ENCODE peak calls at places on chromosomes 3 and 15, in four cellular contexts. J is left lung, P is mammary epithelial cell, A is psoas muscle. Y is an unnamed sample. For H3K27me3, the result is how much of the 10 kb centered on the place peaks cover.

GRCh38 chr3:156781310-156782230 is 44.6 kb upstream of the LEKR1 start:
- DNase-seq in P (peak), A (no peak), J (no peak), Y (no peak)

GRCh38 chr15:83692820-83693581 is 39.1 kb downstream of the ADAMTSL3 start:
- DNase-seq in A (no peak), J (no peak), P (no peak), Y (no peak)

GRCh38 chr3:42734263-42734860 is 31.8 kb upstream of the HHATL start:
- DNase-seq in A (no peak), P (no peak), J (peak), Y (no peak)

GRCh38 chr3:22159004-22159695 is 408.1 kb upstream of the ZNF385D start:
- DNase-seq in J (no peak), A (no peak), P (peak), Y (no peak)

GRCh38 chr3:61443886-61444285 is 117.5 kb upstream of the PTPRG start:
- DNase-seq in P (no peak), J (no peak), A (no peak), Y (no peak)

GRCh38 chr15:23401627-23402026 is 45.4 kb downstream of the GOLGA6L2 start:
- DNase-seq in J (no peak), P (no peak), A (no peak), Y (no peak)

GRCh38 chr3:153290278-153291015 is 128.4 kb downstream of the RAP2B start:
- DNase-seq in P (peak), J (no peak), A (no peak), Y (no peak)

GRCh38 chr3:61114316-61114953 is 136.8 kb downstream of the FHIT start:
- DNase-seq in J (no peak), A (no peak), P (no peak), Y (no peak)

GRCh38 chr3:23607184-23607847 is 198.4 kb upstream of the UBE2E1 start:
- DNase-seq in J (no peak), A (no peak), P (no peak), Y (no peak)

GRCh38 chr3:171526146-171526545 is 65.9 kb upstream of the TNIK start:
- DNase-seq in P (no peak), A (no peak), J (no peak), Y (no peak)

GRCh38 chr3:149703474-149703873 is 45.6 kb upstream of the WWTR1 start:
- DNase-seq in J (no peak), A (peak), P (no peak), Y (no peak)

GRCh38 chr15:86654501-86654900 is 574.8 kb downstream of the AGBL1 start:
- DNase-seq in P (no peak), J (no peak), A (no peak), Y (no peak)

GRCh38 chr3:18301781-18302180 is 123.4 kb downstream of the SATB1 start:
- DNase-seq in J (no peak), P (peak), A (no peak), Y (no peak)

GRCh38 chr3:41881233-41881821 is 80.6 kb downstream of the ULK4 start:
- DNase-seq in A (no peak), J (no peak), P (peak), Y (no peak)

GRCh38 chr3:183279371-183279770 is 26.3 kb downstream of the B3GNT5 start:
- DNase-seq in P (no peak), J (no peak), A (no peak), Y (peak)

GRCh38 chr15:95368211-95368610 is 962.3 kb upstream of the NR2F2 start:
- DNase-seq in J (no peak), P (no peak), A (no peak), Y (no peak)

GRCh38 chr3:151709847-151710246 is 23.9 kb upstream of the AADACL2 start:
- DNase-seq in P (no peak), A (no peak), J (no peak), Y (no peak)

GRCh38 chr15:100029868-100030479 is 296.7 kb upstream of the LYSMD4 start:
- DNase-seq in J (no peak), A (no peak), P (no peak), Y (no peak)

GRCh38 chr15:69568621-69569020 is 116.0 kb downstream of the RPLP1 start:
- DNase-seq in P (peak), J (no peak), A (no peak), Y (no peak)

DNA sequence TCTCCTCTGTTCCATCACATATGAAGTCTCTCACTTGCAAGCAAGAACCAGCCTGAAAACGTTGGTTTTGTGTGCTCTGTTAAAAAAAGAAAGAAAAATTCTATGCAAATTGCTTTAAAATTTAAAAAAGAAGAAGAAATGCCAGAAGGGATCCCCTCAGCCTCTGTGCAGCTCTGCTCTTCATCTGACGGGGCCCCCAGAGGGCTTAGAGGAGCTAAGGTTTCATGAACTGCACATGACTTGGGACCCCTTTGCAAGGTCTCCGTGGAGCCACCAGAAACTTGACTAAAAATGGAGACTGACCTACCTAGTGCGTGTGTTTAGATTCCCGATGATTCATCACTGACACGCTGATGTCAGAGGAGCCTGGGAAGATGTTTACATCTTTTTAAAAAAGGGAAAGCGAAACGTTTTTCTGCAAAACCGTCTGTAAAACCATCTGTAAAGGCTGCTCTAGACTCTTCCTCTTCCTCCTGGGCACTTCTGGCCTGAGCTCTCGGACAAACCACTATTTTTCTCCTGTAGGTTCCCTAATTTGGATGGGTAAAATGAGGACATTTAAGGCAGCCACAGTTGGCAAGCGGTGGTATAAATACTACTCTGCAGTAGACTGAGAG is 67.1 kb upstream of the POLG start:
- DNase-seq in J (no peak), P (peak), A (no peak), Y (no peak)
- H3K27me3 ChIP-seq in J (half or more), P (under half), A (under half), Y (half or more)

DNA sequence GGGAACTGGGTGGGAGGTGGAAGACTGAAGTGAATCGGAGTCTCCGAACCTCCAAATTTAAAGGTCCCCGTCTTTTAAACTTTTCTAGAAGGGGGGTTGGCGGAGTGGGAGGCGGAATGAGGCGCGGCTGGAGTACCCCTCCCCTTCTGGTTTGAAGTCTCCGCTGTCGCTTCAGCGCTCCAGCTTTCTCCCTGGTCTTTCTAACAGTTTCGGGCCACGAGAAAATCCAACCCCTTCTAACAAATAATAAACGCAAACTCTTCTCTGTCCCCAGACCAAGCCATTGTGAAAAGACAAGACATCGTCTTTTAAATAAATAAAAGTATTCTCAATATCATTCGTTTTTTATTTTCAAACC is 2.5 kb upstream of the MECOM start:
- DNase-seq in J (no peak), P (no peak), A (no peak), Y (peak)
- H3K27me3 ChIP-seq in J (half or more), P (half or more), A (under half), Y (half or more)

GRCh38 chr15:88250826-88251225 is 5.7 kb downstream of the NTRK3 start:
- DNase-seq in P (no peak), A (no peak), J (no peak), Y (no peak)

GRCh38 chr15:88246666-88247446 is 9.7 kb downstream of the NTRK3 start:
- DNase-seq in J (peak), P (peak), A (peak), Y (peak)

GRCh38 chr15:88246081-88246480 is 10.5 kb downstream of the NTRK3 start:
- DNase-seq in A (no peak), J (no peak), P (no peak), Y (no peak)

GRCh38 chr15:88247914-88248313 is 8.6 kb downstream of the NTRK3 start:
- DNase-seq in J (no peak), A (no peak), P (no peak), Y (no peak)

GRCh38 chr15:88249220-88249619 is 7.3 kb downstream of the NTRK3 start:
- DNase-seq in P (no peak), A (no peak), J (no peak), Y (no peak)
- H3K27me3 ChIP-seq in P (under half), A (under half), J (under half), Y (under half)

GRCh38 chr3:13116426-13116825 is 43.2 kb upstream of the IQSEC1 start:
- DNase-seq in A (no peak), P (no peak), J (no peak), Y (no peak)
- H3K27me3 ChIP-seq in A (under half), P (under half), J (under half), Y (under half)

GRCh38 chr15:30055604-30056003 is 27.2 kb upstream of the GOLGA8J start:
- DNase-seq in P (no peak), J (no peak), A (no peak), Y (no peak)

GRCh38 chr15:30065025-30065801 is 17.5 kb upstream of the GOLGA8J start:
- DNase-seq in A (no peak), J (no peak), P (peak), Y (no peak)

GRCh38 chr15:30062881-30063280 is 19.9 kb upstream of the GOLGA8J start:
- DNase-seq in A (no peak), J (no peak), P (peak), Y (no peak)

GRCh38 chr15:30063829-30064559 is 18.8 kb upstream of the GOLGA8J start:
- DNase-seq in P (no peak), J (no peak), A (no peak), Y (no peak)

DNA sequence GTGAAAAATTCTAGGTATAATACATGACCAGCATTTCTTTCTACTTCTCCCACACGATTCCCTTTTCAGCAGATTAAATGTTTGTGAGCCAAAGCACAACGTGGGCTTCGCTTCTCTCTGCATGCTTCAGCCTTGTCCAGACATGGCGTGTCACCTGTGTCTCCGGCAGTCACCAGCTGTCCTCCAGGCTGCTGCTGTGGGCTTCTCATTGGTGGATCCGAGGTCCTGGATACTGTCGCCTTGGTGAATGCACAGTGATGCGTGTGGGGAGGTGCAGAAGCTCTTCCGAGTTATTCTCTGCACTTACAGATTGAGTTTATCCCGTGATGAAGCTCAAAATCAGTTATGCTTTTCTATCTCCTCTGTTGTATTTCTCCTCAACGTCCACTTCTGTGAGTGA is 23.0 kb upstream of the GOLGA8J start:
- DNase-seq in J (no peak), A (no peak), P (no peak), Y (no peak)
- H3K27me3 ChIP-seq in J (under half), A (under half), P (under half), Y (under half)

GRCh38 chr3:147394168-147394941 is 12.0 kb downstream of the ZIC4 start:
- DNase-seq in P (no peak), J (no peak), A (no peak), Y (peak)
- H3K27me3 ChIP-seq in P (half or more), J (half or more), A (under half), Y (half or more)